ENCODE peak calls at places on chromosomes 4 and X, in ten cellular contexts. Y is GM23248; F is NCI-H2107; P is ecto neural progenitor cell; A is stromal cell of bone marrow; O is activated effector memory CD4-positive, alpha-beta T cell treated with Interleukin-2 at 50 U/mL for 16 hours; W is MM.1S; G is HepG2; U is GM10248; V is Peyer's patch. J is an unnamed sample.

GRCh38 chr4:8289956-8290700 is 20.6 kb downstream of the HTRA3 start:
- DNase-seq in A (no peak), G (no peak), V (no peak), O (no peak), U (no peak), F (no peak), Y (no peak), P (no peak), W (no peak), J (no peak)

GRCh38 chr4:134499074-134499473 is 297.5 kb upstream of the PABPC4L start:
- DNase-seq in O (no peak), G (no peak), A (no peak), W (no peak), U (no peak), Y (no peak), V (no peak), F (no peak), P (no peak), J (no peak)

GRCh38 chr4:151434183-151434860 is 25.3 kb downstream of the FHIP1A start:
- DNase-seq in V (no peak), Y (peak; percentile 65), W (no peak), P (no peak), A (no peak), G (no peak), O (no peak), U (no peak), F (no peak), J (no peak)

GRCh38 chr4:23856630-23857029 is 33.2 kb downstream of the PPARGC1A start:
- DNase-seq in P (no peak), U (no peak), F (no peak), W (no peak), O (no peak), Y (no peak), V (no peak), G (peak; percentile 80), A (no peak), J (peak; percentile 18)

GRCh38 chr4:158094413-158095110 is 78.3 kb downstream of the GASK1B start:
- DNase-seq in U (no peak), W (no peak), F (no peak), A (no peak), O (no peak), G (peak; percentile 61), P (peak; percentile 47), V (no peak), Y (peak; percentile 38), J (peak; percentile 87)

GRCh38 chr4:87108142-87108546 is 112.3 kb downstream of the KLHL8 start:
- DNase-seq in V (no peak), A (peak; percentile 80), U (no peak), F (no peak), G (no peak), W (no peak), O (no peak), P (no peak), Y (peak; percentile 91), J (no peak)

GRCh38 chr4:98094118-98094517 is 49.2 kb downstream of the STPG2 start:
- DNase-seq in G (no peak), F (no peak), A (no peak), U (no peak), P (no peak), O (no peak), Y (no peak), W (no peak), V (no peak), J (no peak)

GRCh38 chr4:183407128-183407585 is 37.3 kb upstream of the CDKN2AIP start:
- DNase-seq in V (peak; percentile 86), F (peak; percentile 59), O (peak; percentile 84), A (peak; percentile 36), W (peak; percentile 87), U (peak; percentile 88), P (peak; percentile 95), G (peak; percentile 60), Y (peak; percentile 82), J (peak; percentile 67)

GRCh38 chrX:151175283-151176062 is 911 bp upstream of the GPR50 start:
- DNase-seq in F (no peak), U (no peak), W (no peak), V (no peak), O (no peak), P (no peak), G (no peak), Y (no peak), A (no peak), J (no peak)

GRCh38 chr4:38173935-38174334 is 213.7 kb downstream of the PTTG2 start:
- DNase-seq in U (no peak), V (no peak), G (no peak), F (no peak), Y (peak; percentile 3), P (no peak), W (no peak), O (no peak), A (no peak), J (no peak)

GRCh38 chr4:72858328-72858727 is 211.2 kb downstream of the COX18 start:
- DNase-seq in P (no peak), A (peak; percentile 67), W (no peak), U (no peak), O (no peak), F (no peak), Y (peak; percentile 80), V (no peak), G (no peak), J (no peak)

GRCh38 chr4:21113496-21114213 is 413.4 kb downstream of the PACRGL start:
- DNase-seq in V (no peak), G (no peak), U (no peak), Y (peak; percentile 79), P (no peak), W (no peak), O (no peak), A (no peak), F (no peak), J (no peak)

GRCh38 chr4:100146756-100147155 is 43.5 kb downstream of the DDIT4L start:
- DNase-seq in A (no peak), F (no peak), W (no peak), V (no peak), U (no peak), Y (no peak), P (no peak), G (no peak), O (no peak), J (no peak)

GRCh38 chr4:20603671-20604313 is 96.5 kb upstream of the PACRGL start:
- DNase-seq in U (no peak), P (no peak), F (no peak), A (peak; percentile 59), G (no peak), O (no peak), V (no peak), Y (peak; percentile 73), W (no peak), J (no peak)

GRCh38 chr4:150302553-150302952 is 224.3 kb downstream of the DCLK2 start:
- DNase-seq in Y (peak; percentile 94), F (no peak), P (no peak), U (no peak), W (no peak), V (no peak), A (peak; percentile 96), G (peak; percentile 74), O (no peak), J (no peak)

GRCh38 chrX:1719270-1719669 is 104.4 kb downstream of the ASMT start:
- DNase-seq in P (no peak), W (no peak), U (no peak), G (peak; percentile 56), V (no peak), F (no peak), O (no peak), A (no peak), Y (no peak), J (no peak)

GRCh38 chr4:53748328-53748772 is 157.1 kb upstream of the LNX1 start:
- DNase-seq in A (no peak), P (no peak), O (no peak), Y (no peak), V (peak; percentile 56), G (no peak), F (no peak), U (peak; percentile 69), W (peak; percentile 91), J (no peak)

GRCh38 chr4:76585897-76586360 is 150.9 kb downstream of the SHROOM3 start:
- DNase-seq in G (peak; percentile 7), P (peak; percentile 89), U (peak; percentile 72), O (no peak), W (peak; percentile 91), V (peak; percentile 22), A (no peak), Y (peak; percentile 53), F (no peak), J (peak; percentile 94)

GRCh38 chrX:32150141-32150540 is 1061.2 kb downstream of the DMD start:
- DNase-seq in U (no peak), V (no peak), Y (no peak), G (no peak), A (no peak), P (no peak), F (no peak), W (no peak), O (no peak), J (no peak)

GRCh38 chr4:112327950-112328349 is 30.8 kb downstream of the ALPK1 start:
- DNase-seq in G (peak; percentile 38), Y (peak; percentile 70), P (no peak), F (no peak), U (peak; percentile 57), W (peak; percentile 72), V (no peak), O (peak; percentile 1), A (peak; percentile 43), J (peak; percentile 70)

GRCh38 chr4:107603430-107603829 is 116.6 kb downstream of the PAPSS1 start:
- DNase-seq in V (no peak), W (no peak), O (no peak), F (no peak), P (no peak), Y (peak; percentile 4), G (no peak), A (no peak), U (no peak), J (peak; percentile 63)

GRCh38 chrX:131633285-131633917 is 89.5 kb downstream of the OR13H1 start:
- DNase-seq in U (peak; percentile 24), F (peak; percentile 65), V (peak; percentile 34), G (peak; percentile 29), O (peak; percentile 1), W (peak; percentile 58), P (peak; percentile 60), A (peak; percentile 31), Y (peak; percentile 64), J (peak; percentile 72)

GRCh38 chr4:103046416-103047290 is 27.1 kb upstream of the SLC9B1 start:
- DNase-seq in A (peak; percentile 20), U (peak; percentile 45), W (peak; percentile 56), G (peak; percentile 50), P (no peak), Y (peak; percentile 60), V (no peak), F (no peak), O (no peak), J (peak; percentile 66)

GRCh38 chr4:162497564-162498167 is 333.9 kb upstream of the FSTL5 start:
- DNase-seq in O (no peak), P (no peak), G (peak; percentile 30), A (peak; percentile 13), F (no peak), W (peak; percentile 27), Y (peak; percentile 72), V (no peak), U (peak; percentile 33), J (peak; percentile 39)

GRCh38 chr4:52076731-52077130 is 25.6 kb downstream of the SPATA18 start:
- DNase-seq in P (peak; percentile 78), U (no peak), F (no peak), Y (no peak), G (no peak), W (no peak), A (no peak), O (no peak), V (no peak), J (no peak)

GRCh38 chr4:27684501-27685077 is 823.9 kb downstream of the STIM2 start:
- DNase-seq in V (no peak), F (peak; percentile 8), W (peak; percentile 57), U (no peak), G (peak; percentile 44), Y (peak; percentile 72), O (no peak), P (peak; percentile 66), A (peak; percentile 23), J (peak; percentile 67)

GRCh38 chr4:108168672-108169562 is at the start of gene LEF1:
- DNase-seq in G (no peak), W (peak; percentile 90), O (peak; percentile 49), Y (peak; percentile 51), P (peak; percentile 88), V (no peak), A (no peak), F (no peak), U (peak; percentile 71), J (no peak)

GRCh38 chr4:146514651-146515379 is 6.9 kb downstream of the SLC10A7 start:
- DNase-seq in P (no peak), A (no peak), Y (no peak), O (no peak), F (no peak), G (no peak), W (no peak), U (no peak), V (no peak), J (no peak)

J was measured in HT-29.